ENCODE peak calls at places on chromosome 4, in four cellular contexts. One of them, this sample, is unnamed.

GRCh38 chr4:3868146-3868840 is 102.1 kb downstream of the ADRA2C start:
- DNase-seq in CD8-positive, alpha-beta T cell: no peak
- DNase-seq in dorsolateral prefrontal cortex: no peak
- DNase-seq in brain microvascular endothelial cell: peak; percentile 23
- DNase-seq in this sample: no peak

GRCh38 chr4:51930557-51930956 is 87.6 kb downstream of the DCUN1D4 start:
- DNase-seq in CD8-positive, alpha-beta T cell: no peak
- DNase-seq in dorsolateral prefrontal cortex: no peak
- DNase-seq in brain microvascular endothelial cell: no peak
- DNase-seq in this sample: no peak

GRCh38 chr4:76772498-76773106 is 125.3 kb downstream of the SOWAHB start:
- DNase-seq in CD8-positive, alpha-beta T cell: no peak
- DNase-seq in dorsolateral prefrontal cortex: no peak
- DNase-seq in brain microvascular endothelial cell: peak; percentile 76
- DNase-seq in this sample: no peak

GRCh38 chr4:65046496-65047101 is 623.7 kb downstream of the EPHA5 start:
- DNase-seq in CD8-positive, alpha-beta T cell: no peak
- DNase-seq in dorsolateral prefrontal cortex: no peak
- DNase-seq in brain microvascular endothelial cell: no peak
- DNase-seq in this sample: peak; percentile 51

GRCh38 chr4:143247866-143248265 is 63.1 kb downstream of the USP38 start:
- DNase-seq in CD8-positive, alpha-beta T cell: no peak
- DNase-seq in dorsolateral prefrontal cortex: no peak
- DNase-seq in brain microvascular endothelial cell: no peak
- DNase-seq in this sample: no peak

GRCh38 chr4:150781108-150781663 is 199.2 kb downstream of the MAB21L2 start:
- DNase-seq in CD8-positive, alpha-beta T cell: no peak
- DNase-seq in dorsolateral prefrontal cortex: no peak
- DNase-seq in brain microvascular endothelial cell: no peak
- DNase-seq in this sample: no peak

GRCh38 chr4:169791527-169792156 is 33.9 kb upstream of the HPF1 start:
- DNase-seq in CD8-positive, alpha-beta T cell: no peak
- DNase-seq in dorsolateral prefrontal cortex: no peak
- DNase-seq in brain microvascular endothelial cell: peak; percentile 75
- DNase-seq in this sample: peak; percentile 43

GRCh38 chr4:74932832-74933561 is at the start of gene PARM1:
- DNase-seq in CD8-positive, alpha-beta T cell: no peak
- DNase-seq in dorsolateral prefrontal cortex: peak; percentile 85
- DNase-seq in brain microvascular endothelial cell: peak; percentile 82
- DNase-seq in this sample: peak; percentile 42

GRCh38 chr4:93334003-93334402 is 494.6 kb upstream of the ATOH1 start:
- DNase-seq in CD8-positive, alpha-beta T cell: no peak
- DNase-seq in dorsolateral prefrontal cortex: no peak
- DNase-seq in brain microvascular endothelial cell: no peak
- DNase-seq in this sample: no peak

GRCh38 chr4:157220026-157220881 is at the start of gene GRIA2:
- DNase-seq in CD8-positive, alpha-beta T cell: no peak
- DNase-seq in dorsolateral prefrontal cortex: peak; percentile 66
- DNase-seq in brain microvascular endothelial cell: peak; percentile 31
- DNase-seq in this sample: peak; percentile 27

GRCh38 chr4:152525878-152526277 is 10.0 kb downstream of the FBXW7 start:
- DNase-seq in CD8-positive, alpha-beta T cell: no peak
- DNase-seq in dorsolateral prefrontal cortex: no peak
- DNase-seq in brain microvascular endothelial cell: no peak
- DNase-seq in this sample: no peak

GRCh38 chr4:182643801-182644311 is 273.3 kb downstream of the DCTD start:
- DNase-seq in CD8-positive, alpha-beta T cell: no peak
- DNase-seq in dorsolateral prefrontal cortex: no peak
- DNase-seq in brain microvascular endothelial cell: peak; percentile 81
- DNase-seq in this sample: peak; percentile 88

GRCh38 chr4:154595807-154596206 is 5.3 kb upstream of the FGA start:
- DNase-seq in CD8-positive, alpha-beta T cell: no peak
- DNase-seq in dorsolateral prefrontal cortex: no peak
- DNase-seq in brain microvascular endothelial cell: no peak
- DNase-seq in this sample: no peak

GRCh38 chr4:67909910-67910905 is 26.4 kb upstream of the TMPRSS11D start:
- DNase-seq in CD8-positive, alpha-beta T cell: no peak
- DNase-seq in dorsolateral prefrontal cortex: no peak
- DNase-seq in brain microvascular endothelial cell: no peak
- DNase-seq in this sample: no peak

GRCh38 chr4:40395908-40396806 is 61.0 kb downstream of the CHRNA9 start:
- DNase-seq in CD8-positive, alpha-beta T cell: no peak
- DNase-seq in dorsolateral prefrontal cortex: no peak
- DNase-seq in brain microvascular endothelial cell: no peak
- DNase-seq in this sample: peak; percentile 18

GRCh38 chr4:106690487-106690886 is 321.9 kb upstream of the GIMD1 start:
- DNase-seq in CD8-positive, alpha-beta T cell: no peak
- DNase-seq in dorsolateral prefrontal cortex: no peak
- DNase-seq in brain microvascular endothelial cell: peak; percentile 78
- DNase-seq in this sample: no peak

GRCh38 chr4:54400802-54401201 is 171.7 kb downstream of the PDGFRA start:
- DNase-seq in CD8-positive, alpha-beta T cell: no peak
- DNase-seq in dorsolateral prefrontal cortex: no peak
- DNase-seq in brain microvascular endothelial cell: peak; percentile 91
- DNase-seq in this sample: peak; percentile 65

GRCh38 chr4:137650051-137650450 is 117.8 kb upstream of the PCDH18 start:
- DNase-seq in CD8-positive, alpha-beta T cell: no peak
- DNase-seq in dorsolateral prefrontal cortex: no peak
- DNase-seq in brain microvascular endothelial cell: no peak
- DNase-seq in this sample: no peak

GRCh38 chr4:156686120-156686519 is 285.5 kb downstream of the PDGFC start:
- DNase-seq in CD8-positive, alpha-beta T cell: no peak
- DNase-seq in dorsolateral prefrontal cortex: no peak
- DNase-seq in brain microvascular endothelial cell: peak; percentile 82
- DNase-seq in this sample: peak; percentile 98

GRCh38 chr4:117560329-117560728 is 474.0 kb upstream of the NDST3 start:
- DNase-seq in CD8-positive, alpha-beta T cell: no peak
- DNase-seq in dorsolateral prefrontal cortex: no peak
- DNase-seq in brain microvascular endothelial cell: no peak
- DNase-seq in this sample: peak; percentile 47

GRCh38 chr4:8538703-8539567 is 41.3 kb upstream of the GPR78 start:
- DNase-seq in CD8-positive, alpha-beta T cell: no peak
- DNase-seq in dorsolateral prefrontal cortex: no peak
- DNase-seq in brain microvascular endothelial cell: peak; percentile 56
- DNase-seq in this sample: no peak

GRCh38 chr4:120821986-120822385 is 100.5 kb downstream of the PRDM5 start:
- DNase-seq in CD8-positive, alpha-beta T cell: no peak
- DNase-seq in dorsolateral prefrontal cortex: no peak
- DNase-seq in brain microvascular endothelial cell: no peak
- DNase-seq in this sample: peak; percentile 6

GRCh38 chr4:149443537-149443936 is 372.1 kb downstream of the IQCM start:
- DNase-seq in CD8-positive, alpha-beta T cell: no peak
- DNase-seq in dorsolateral prefrontal cortex: no peak
- DNase-seq in brain microvascular endothelial cell: no peak
- DNase-seq in this sample: no peak

GRCh38 chr4:140088317-140088967 is 65.5 kb downstream of the MAML3 start:
- DNase-seq in CD8-positive, alpha-beta T cell: no peak
- DNase-seq in dorsolateral prefrontal cortex: no peak
- DNase-seq in brain microvascular endothelial cell: no peak
- DNase-seq in this sample: no peak

GRCh38 chr4:115781528-115782146 is 668.2 kb upstream of the NDST4 start:
- DNase-seq in CD8-positive, alpha-beta T cell: no peak
- DNase-seq in dorsolateral prefrontal cortex: no peak
- DNase-seq in brain microvascular endothelial cell: no peak
- DNase-seq in this sample: no peak

GRCh38 chr4:115780835-115781234 is 667.4 kb upstream of the NDST4 start:
- DNase-seq in CD8-positive, alpha-beta T cell: no peak
- DNase-seq in dorsolateral prefrontal cortex: no peak
- DNase-seq in brain microvascular endothelial cell: no peak
- DNase-seq in this sample: no peak

DNA sequence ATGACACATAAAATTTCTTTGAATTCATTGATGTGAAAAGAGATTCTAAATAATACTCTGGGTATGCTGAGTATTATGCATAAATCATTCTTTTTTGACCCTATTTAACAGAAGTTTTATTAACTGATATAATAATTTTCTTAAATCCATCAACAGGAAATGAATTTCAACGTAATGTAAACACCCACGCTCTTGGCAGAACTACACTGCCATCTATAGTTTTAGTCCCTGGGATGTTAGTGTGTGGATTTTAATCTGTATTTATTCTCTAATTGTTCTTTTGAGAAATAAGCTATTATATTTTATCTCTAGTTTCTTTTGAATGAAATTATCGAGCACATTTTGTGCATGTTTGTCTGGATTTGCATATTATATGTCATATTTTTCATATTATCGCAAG is 666.8 kb upstream of the NDST4 start:
- DNase-seq in CD8-positive, alpha-beta T cell: no peak
- DNase-seq in dorsolateral prefrontal cortex: no peak
- DNase-seq in brain microvascular endothelial cell: no peak
- DNase-seq in this sample: no peak
- TF ChIP-seq CTCF in CD8-positive, alpha-beta T cell: no peak
- TF ChIP-seq CTCF in dorsolateral prefrontal cortex: no peak
- TF ChIP-seq CTCF in brain microvascular endothelial cell: no peak
- TF ChIP-seq CTCF in this sample: no peak

GRCh38 chr4:15434086-15434485 is 6.3 kb downstream of the C1QTNF7 start:
- DNase-seq in CD8-positive, alpha-beta T cell: no peak
- DNase-seq in dorsolateral prefrontal cortex: no peak
- DNase-seq in brain microvascular endothelial cell: no peak
- DNase-seq in this sample: no peak

GRCh38 chr4:15443770-15444169 is 15.9 kb downstream of the C1QTNF7 start:
- DNase-seq in CD8-positive, alpha-beta T cell: no peak
- DNase-seq in dorsolateral prefrontal cortex: no peak
- DNase-seq in brain microvascular endothelial cell: no peak
- DNase-seq in this sample: no peak

GRCh38 chr4:15444276-15444675 is 16.4 kb downstream of the C1QTNF7 start:
- DNase-seq in CD8-positive, alpha-beta T cell: no peak
- DNase-seq in dorsolateral prefrontal cortex: no peak
- DNase-seq in brain microvascular endothelial cell: no peak
- DNase-seq in this sample: no peak

GRCh38 chr4:15436515-15436914 is 8.7 kb downstream of the C1QTNF7 start:
- DNase-seq in CD8-positive, alpha-beta T cell: no peak
- DNase-seq in dorsolateral prefrontal cortex: no peak
- DNase-seq in brain microvascular endothelial cell: peak; percentile 33
- DNase-seq in this sample: peak; percentile 42

DNA sequence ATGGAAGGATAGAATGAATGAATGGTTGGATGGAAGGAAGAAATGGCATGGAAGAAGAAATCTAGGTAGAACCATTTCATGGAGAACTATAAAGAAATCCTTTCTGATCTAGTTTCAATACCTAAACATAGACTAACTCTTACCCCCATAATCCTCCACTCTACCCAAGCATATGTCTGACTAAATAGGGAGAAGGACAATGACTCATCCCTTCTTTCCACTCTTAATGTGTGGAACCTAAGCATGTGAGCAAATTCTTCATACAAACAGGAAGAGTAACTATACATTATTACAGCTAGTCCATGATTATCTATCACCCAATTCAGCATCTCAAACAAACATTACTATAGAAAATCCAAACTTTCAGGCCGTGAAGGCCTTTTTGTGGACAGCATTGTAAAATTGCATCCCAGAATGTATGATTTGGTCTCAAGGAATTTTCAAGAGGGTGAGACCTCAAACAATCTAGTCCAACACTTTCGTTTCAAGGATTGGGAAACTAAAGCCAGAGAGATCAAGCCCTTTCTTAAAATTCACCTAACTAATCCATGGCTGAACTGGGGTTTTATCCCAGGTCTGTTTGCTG is 11.2 kb downstream of the C1QTNF7 start:
- DNase-seq in CD8-positive, alpha-beta T cell: no peak
- DNase-seq in dorsolateral prefrontal cortex: no peak
- DNase-seq in brain microvascular endothelial cell: no peak
- DNase-seq in this sample: no peak
- H3K4me3 ChIP-seq in CD8-positive, alpha-beta T cell: no peak overlapping the region
- H3K4me3 ChIP-seq in dorsolateral prefrontal cortex: no peak overlapping the region
- H3K4me3 ChIP-seq in brain microvascular endothelial cell: no peak overlapping the region
- H3K4me3 ChIP-seq in this sample: no peak overlapping the region

GRCh38 chr4:88212253-88212561 is 53.8 kb upstream of the ABCG2 start:
- DNase-seq in CD8-positive, alpha-beta T cell: no peak
- DNase-seq in dorsolateral prefrontal cortex: no peak
- DNase-seq in brain microvascular endothelial cell: no peak
- DNase-seq in this sample: no peak
- TF ChIP-seq CTCF in CD8-positive, alpha-beta T cell: peak; percentile 35
- TF ChIP-seq CTCF in dorsolateral prefrontal cortex: no peak
- TF ChIP-seq CTCF in brain microvascular endothelial cell: no peak
- TF ChIP-seq CTCF in this sample: no peak

DNA sequence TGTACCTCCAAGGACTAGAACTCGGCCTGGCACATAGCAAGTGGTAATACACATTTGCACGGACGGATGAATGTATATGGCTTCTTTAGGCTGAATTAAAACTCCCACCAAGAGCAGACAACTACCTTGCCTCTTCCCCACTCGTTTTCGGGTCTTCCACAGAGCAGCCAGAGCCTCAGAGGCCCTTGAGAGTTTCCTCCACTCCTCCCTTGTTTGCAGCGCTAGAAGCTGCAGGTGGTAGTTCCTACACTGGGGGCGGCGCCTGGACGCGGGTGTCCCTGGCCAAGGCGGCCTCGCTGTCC is 10.2 kb upstream of the INTU start:
- DNase-seq in CD8-positive, alpha-beta T cell: no peak
- DNase-seq in dorsolateral prefrontal cortex: no peak
- DNase-seq in brain microvascular endothelial cell: no peak
- DNase-seq in this sample: no peak
- H3K4me3 ChIP-seq in CD8-positive, alpha-beta T cell: no peak overlapping the region
- H3K4me3 ChIP-seq in dorsolateral prefrontal cortex: peak overlapping the region; percentile 61
- H3K4me3 ChIP-seq in brain microvascular endothelial cell: peak overlapping the region; percentile 73
- H3K4me3 ChIP-seq in this sample: peak overlapping the region; percentile 59

DNA sequence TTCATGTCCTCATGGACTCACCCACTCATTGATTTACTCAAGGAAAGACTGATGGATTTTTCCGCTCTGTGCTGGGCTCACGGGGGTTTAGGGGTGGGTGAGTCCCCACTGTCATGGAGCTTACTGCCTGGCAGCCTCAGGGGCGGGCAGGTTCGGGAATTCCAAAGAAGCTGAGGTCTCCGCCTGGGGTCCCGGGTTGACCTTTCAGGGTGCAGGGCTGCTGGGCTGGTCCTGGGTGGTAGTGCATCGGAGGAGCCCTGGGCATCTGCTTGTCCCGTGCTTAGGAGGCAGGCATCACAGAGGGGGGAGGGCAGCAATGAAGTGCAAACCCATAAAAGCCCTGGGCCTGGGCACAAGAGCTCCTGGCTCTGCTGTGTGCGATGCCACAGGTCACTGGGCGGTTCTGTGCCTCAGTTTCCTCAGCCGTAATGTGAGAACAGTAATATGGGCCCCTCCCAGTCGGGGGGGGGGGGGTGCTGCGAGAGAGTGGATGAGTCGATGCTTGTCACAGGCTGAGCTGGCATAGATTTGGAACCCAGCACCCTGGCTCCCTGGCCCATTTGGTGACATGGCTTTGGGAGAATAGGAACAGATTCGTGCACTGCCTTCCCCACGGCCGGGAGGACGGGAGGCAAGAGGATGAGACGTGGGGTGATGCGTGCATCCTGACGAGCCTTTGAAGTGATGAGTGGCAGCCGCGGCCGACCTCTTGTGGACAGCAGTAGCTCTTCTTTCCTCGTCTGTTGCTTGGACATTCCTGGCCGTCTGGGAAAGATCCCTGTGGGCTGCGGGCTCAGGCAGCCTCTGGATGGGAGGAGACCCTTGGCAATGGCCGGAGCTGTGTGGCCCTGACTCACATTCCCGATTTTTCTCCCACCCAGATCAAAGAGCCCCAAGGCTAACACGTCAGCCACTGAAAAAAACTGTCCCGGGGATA is 42.0 kb downstream of the PSAPL1 start:
- DNase-seq in CD8-positive, alpha-beta T cell: peak; percentile 9
- DNase-seq in dorsolateral prefrontal cortex: no peak
- DNase-seq in brain microvascular endothelial cell: peak; percentile 41
- DNase-seq in this sample: peak; percentile 28
- TF ChIP-seq CTCF in CD8-positive, alpha-beta T cell: no peak
- TF ChIP-seq CTCF in dorsolateral prefrontal cortex: no peak
- TF ChIP-seq CTCF in brain microvascular endothelial cell: peak; percentile 65
- TF ChIP-seq CTCF in this sample: peak; percentile 24

This sample was measured in astrocyte of the cerebellum.